ENCODE peak calls at places on chromosomes 13 and 19, in four cellular contexts. Y, B, U and L are unnamed samples.

GRCh38 chr13:49058761-49059160 is 83.0 kb downstream of the FNDC3A start:
- DNase-seq in B (no peak), Y (no peak), U (no peak), L (no peak)

GRCh38 chr19:3398114-3398899 is 31.9 kb downstream of the NFIC start:
- DNase-seq in B (peak), U (no peak), Y (no peak), L (peak)

GRCh38 chr19:47713046-47714021 is at the start of gene EHD2:
- DNase-seq in B (peak), U (no peak), Y (peak), L (peak)

GRCh38 chr19:3358919-3359849 is 7.2 kb upstream of the NFIC start:
- DNase-seq in U (no peak), Y (no peak), B (peak), L (no peak)

GRCh38 chr13:107669356-107669755 is 546.0 kb downstream of the LIG4 start:
- DNase-seq in Y (no peak), B (no peak), U (no peak), L (no peak)

GRCh38 chr13:100913143-100913542 is 238.5 kb upstream of the TMTC4 start:
- DNase-seq in U (no peak), Y (no peak), B (no peak), L (no peak)

GRCh38 chr19:41700381-41701195 is 7.8 kb upstream of the CEACAM5 start:
- DNase-seq in U (no peak), B (peak), Y (no peak), L (no peak)

GRCh38 chr13:101127741-101128353 is 288.5 kb downstream of the NALCN start:
- DNase-seq in B (no peak), U (peak), Y (peak), L (peak)

GRCh38 chr13:111973186-111974064 is 93.5 kb upstream of the SOX1 start:
- DNase-seq in Y (no peak), B (no peak), U (no peak), L (peak)

GRCh38 chr13:50387124-50387581 is 371.9 kb downstream of the KCNRG start:
- DNase-seq in B (peak), Y (peak), U (no peak), L (peak)